ENCODE peak calls at places on chromosomes 13 and 19, in ten cellular contexts. One of them, this sample, is unnamed.

GRCh38 chr13:112781287-112781686 is 91.4 kb downstream of the ATP11A start:
- DNase-seq in CD4-positive, alpha-beta T cell: no peak
- DNase-seq in HCT116: no peak
- DNase-seq in hepatocyte: no peak
- DNase-seq in A549: no peak
- DNase-seq in AG04450: no peak
- DNase-seq in Peyer's patch: no peak
- DNase-seq in WERI-Rb-1: no peak
- DNase-seq in breast epithelium: no peak
- DNase-seq in esophagus squamous epithelium: no peak
- DNase-seq in this sample: no peak

GRCh38 chr19:28585796-28586195 is 627.2 kb downstream of the UQCRFS1 start:
- DNase-seq in breast epithelium: no peak
- DNase-seq in HCT116: no peak
- DNase-seq in hepatocyte: no peak
- DNase-seq in CD4-positive, alpha-beta T cell: no peak
- DNase-seq in WERI-Rb-1: no peak
- DNase-seq in A549: no peak
- DNase-seq in AG04450: no peak
- DNase-seq in esophagus squamous epithelium: no peak
- DNase-seq in Peyer's patch: no peak
- DNase-seq in this sample: no peak

GRCh38 chr13:51266642-51267041 is 44.4 kb downstream of the FAM124A start:
- DNase-seq in WERI-Rb-1: peak
- DNase-seq in HCT116: no peak
- DNase-seq in Peyer's patch: no peak
- DNase-seq in CD4-positive, alpha-beta T cell: no peak
- DNase-seq in breast epithelium: no peak
- DNase-seq in AG04450: no peak
- DNase-seq in hepatocyte: no peak
- DNase-seq in esophagus squamous epithelium: no peak
- DNase-seq in A549: no peak
- DNase-seq in this sample: no peak

GRCh38 chr13:50974268-50974667 is 64.7 kb downstream of the RNASEH2B start:
- DNase-seq in esophagus squamous epithelium: no peak
- DNase-seq in hepatocyte: no peak
- DNase-seq in Peyer's patch: no peak
- DNase-seq in HCT116: no peak
- DNase-seq in AG04450: no peak
- DNase-seq in WERI-Rb-1: no peak
- DNase-seq in CD4-positive, alpha-beta T cell: no peak
- DNase-seq in breast epithelium: no peak
- DNase-seq in A549: no peak
- DNase-seq in this sample: no peak

GRCh38 chr13:91609353-91609752 is 210.9 kb downstream of the GPC5 start:
- DNase-seq in CD4-positive, alpha-beta T cell: no peak
- DNase-seq in Peyer's patch: no peak
- DNase-seq in AG04450: peak
- DNase-seq in breast epithelium: no peak
- DNase-seq in HCT116: no peak
- DNase-seq in esophagus squamous epithelium: no peak
- DNase-seq in A549: no peak
- DNase-seq in WERI-Rb-1: no peak
- DNase-seq in hepatocyte: peak
- DNase-seq in this sample: peak

GRCh38 chr13:46385946-46386345 is 1.1 kb downstream of the RUBCNL start:
- DNase-seq in hepatocyte: no peak
- DNase-seq in Peyer's patch: no peak
- DNase-seq in CD4-positive, alpha-beta T cell: no peak
- DNase-seq in HCT116: no peak
- DNase-seq in WERI-Rb-1: no peak
- DNase-seq in AG04450: no peak
- DNase-seq in esophagus squamous epithelium: no peak
- DNase-seq in A549: no peak
- DNase-seq in breast epithelium: no peak
- DNase-seq in this sample: no peak

GRCh38 chr13:35791191-35791902 is 314.9 kb upstream of the MAB21L1 start:
- DNase-seq in AG04450: no peak
- DNase-seq in breast epithelium: no peak
- DNase-seq in hepatocyte: no peak
- DNase-seq in WERI-Rb-1: no peak
- DNase-seq in A549: peak
- DNase-seq in CD4-positive, alpha-beta T cell: no peak
- DNase-seq in HCT116: no peak
- DNase-seq in Peyer's patch: no peak
- DNase-seq in esophagus squamous epithelium: no peak
- DNase-seq in this sample: no peak

GRCh38 chr19:15200575-15201364 is at the start of gene NOTCH3:
- DNase-seq in AG04450: no peak
- DNase-seq in WERI-Rb-1: no peak
- DNase-seq in HCT116: no peak
- DNase-seq in breast epithelium: no peak
- DNase-seq in esophagus squamous epithelium: no peak
- DNase-seq in hepatocyte: peak
- DNase-seq in CD4-positive, alpha-beta T cell: no peak
- DNase-seq in A549: no peak
- DNase-seq in Peyer's patch: no peak
- DNase-seq in this sample: no peak

GRCh38 chr19:49264258-49264657 is 60.7 kb downstream of the SLC6A16 start:
- DNase-seq in HCT116: no peak
- DNase-seq in AG04450: no peak
- DNase-seq in WERI-Rb-1: no peak
- DNase-seq in hepatocyte: no peak
- DNase-seq in esophagus squamous epithelium: no peak
- DNase-seq in breast epithelium: no peak
- DNase-seq in Peyer's patch: no peak
- DNase-seq in CD4-positive, alpha-beta T cell: no peak
- DNase-seq in A549: no peak
- DNase-seq in this sample: no peak

GRCh38 chr13:30654430-30654829 is 36.7 kb downstream of the USPL1 start:
- DNase-seq in hepatocyte: no peak
- DNase-seq in WERI-Rb-1: no peak
- DNase-seq in A549: no peak
- DNase-seq in esophagus squamous epithelium: no peak
- DNase-seq in HCT116: no peak
- DNase-seq in breast epithelium: no peak
- DNase-seq in Peyer's patch: no peak
- DNase-seq in CD4-positive, alpha-beta T cell: no peak
- DNase-seq in AG04450: no peak
- DNase-seq in this sample: no peak

GRCh38 chr19:48780684-48781391 is 25.5 kb downstream of the FGF21 start:
- DNase-seq in AG04450: no peak
- DNase-seq in CD4-positive, alpha-beta T cell: no peak
- DNase-seq in Peyer's patch: peak
- DNase-seq in WERI-Rb-1: no peak
- DNase-seq in hepatocyte: peak
- DNase-seq in breast epithelium: no peak
- DNase-seq in HCT116: no peak
- DNase-seq in esophagus squamous epithelium: no peak
- DNase-seq in A549: peak
- DNase-seq in this sample: no peak

GRCh38 chr13:44331912-44332840 is 41.4 kb upstream of the SERP2 start:
- DNase-seq in AG04450: peak
- DNase-seq in HCT116: no peak
- DNase-seq in WERI-Rb-1: peak
- DNase-seq in Peyer's patch: no peak
- DNase-seq in esophagus squamous epithelium: no peak
- DNase-seq in hepatocyte: peak
- DNase-seq in breast epithelium: no peak
- DNase-seq in CD4-positive, alpha-beta T cell: no peak
- DNase-seq in A549: no peak
- DNase-seq in this sample: no peak

GRCh38 chr19:12314553-12314952 is 18.9 kb downstream of the ZNF563 start:
- DNase-seq in AG04450: no peak
- DNase-seq in hepatocyte: peak
- DNase-seq in esophagus squamous epithelium: no peak
- DNase-seq in breast epithelium: no peak
- DNase-seq in WERI-Rb-1: no peak
- DNase-seq in A549: no peak
- DNase-seq in CD4-positive, alpha-beta T cell: no peak
- DNase-seq in HCT116: no peak
- DNase-seq in Peyer's patch: no peak
- DNase-seq in this sample: no peak

GRCh38 chr19:30785728-30786127 is 413.5 kb downstream of the ZNF536 start:
- DNase-seq in CD4-positive, alpha-beta T cell: no peak
- DNase-seq in A549: no peak
- DNase-seq in HCT116: no peak
- DNase-seq in AG04450: no peak
- DNase-seq in WERI-Rb-1: peak
- DNase-seq in hepatocyte: no peak
- DNase-seq in Peyer's patch: no peak
- DNase-seq in breast epithelium: no peak
- DNase-seq in esophagus squamous epithelium: no peak
- DNase-seq in this sample: no peak

GRCh38 chr19:51196181-51196580 is 28.7 kb upstream of the CD33 start:
- DNase-seq in breast epithelium: no peak
- DNase-seq in esophagus squamous epithelium: no peak
- DNase-seq in Peyer's patch: no peak
- DNase-seq in AG04450: no peak
- DNase-seq in A549: no peak
- DNase-seq in WERI-Rb-1: no peak
- DNase-seq in HCT116: no peak
- DNase-seq in hepatocyte: no peak
- DNase-seq in CD4-positive, alpha-beta T cell: no peak
- DNase-seq in this sample: no peak

GRCh38 chr19:40933025-40933424 is 51.0 kb upstream of the CYP2A7 start:
- DNase-seq in CD4-positive, alpha-beta T cell: no peak
- DNase-seq in hepatocyte: no peak
- DNase-seq in esophagus squamous epithelium: no peak
- DNase-seq in breast epithelium: no peak
- DNase-seq in A549: peak
- DNase-seq in AG04450: no peak
- DNase-seq in WERI-Rb-1: peak
- DNase-seq in HCT116: no peak
- DNase-seq in Peyer's patch: no peak
- DNase-seq in this sample: no peak
- TF ChIP-seq CTCF in CD4-positive, alpha-beta T cell: no peak
- TF ChIP-seq CTCF in hepatocyte: no peak
- TF ChIP-seq CTCF in esophagus squamous epithelium: no peak
- TF ChIP-seq CTCF in breast epithelium: no peak
- TF ChIP-seq CTCF in A549: peak
- TF ChIP-seq CTCF in AG04450: no peak
- TF ChIP-seq CTCF in WERI-Rb-1: peak
- TF ChIP-seq CTCF in HCT116: peak
- TF ChIP-seq CTCF in Peyer's patch: no peak
- TF ChIP-seq CTCF in this sample: no peak

GRCh38 chr13:103941506-103942148 is 875.4 kb upstream of the SLC10A2 start:
- DNase-seq in WERI-Rb-1: no peak
- DNase-seq in Peyer's patch: no peak
- DNase-seq in HCT116: no peak
- DNase-seq in breast epithelium: no peak
- DNase-seq in A549: no peak
- DNase-seq in esophagus squamous epithelium: no peak
- DNase-seq in hepatocyte: no peak
- DNase-seq in CD4-positive, alpha-beta T cell: no peak
- DNase-seq in AG04450: no peak
- DNase-seq in this sample: no peak
- H3K27ac ChIP-seq in WERI-Rb-1: no peak
- H3K27ac ChIP-seq in Peyer's patch: no peak
- H3K27ac ChIP-seq in HCT116: no peak
- H3K27ac ChIP-seq in breast epithelium: no peak
- H3K27ac ChIP-seq in A549: no peak
- H3K27ac ChIP-seq in esophagus squamous epithelium: no peak
- H3K27ac ChIP-seq in hepatocyte: no peak
- H3K27ac ChIP-seq in CD4-positive, alpha-beta T cell: no peak
- H3K27ac ChIP-seq in AG04450: no peak
- H3K27ac ChIP-seq in this sample: no peak

GRCh38 chr13:81927347-81927746 is 1586.4 kb upstream of the SPRY2 start:
- DNase-seq in A549: peak
- DNase-seq in breast epithelium: no peak
- DNase-seq in Peyer's patch: no peak
- DNase-seq in AG04450: no peak
- DNase-seq in CD4-positive, alpha-beta T cell: no peak
- DNase-seq in esophagus squamous epithelium: no peak
- DNase-seq in WERI-Rb-1: no peak
- DNase-seq in HCT116: no peak
- DNase-seq in hepatocyte: no peak
- DNase-seq in this sample: no peak

DNA sequence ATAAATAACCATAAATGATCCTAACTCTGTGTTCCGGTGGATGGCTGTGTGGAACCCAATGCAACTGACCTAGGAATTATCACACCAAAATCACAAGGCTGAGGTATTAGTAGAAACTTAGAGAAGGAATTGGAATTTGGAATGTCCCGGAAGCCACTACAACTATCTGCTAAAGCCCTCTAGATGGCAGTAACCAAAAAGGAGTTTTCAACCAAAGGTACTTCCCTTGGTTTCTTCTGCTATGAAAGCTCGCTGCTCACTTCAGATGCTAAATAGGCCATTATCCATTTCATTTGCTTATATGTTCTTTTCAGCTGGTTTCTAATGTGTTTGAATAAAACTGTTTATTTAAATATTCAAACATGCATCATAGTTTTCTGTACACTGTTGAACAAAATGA is 1589.1 kb upstream of the SPRY2 start:
- DNase-seq in AG04450: no peak
- DNase-seq in breast epithelium: no peak
- DNase-seq in hepatocyte: peak
- DNase-seq in Peyer's patch: no peak
- DNase-seq in A549: peak
- DNase-seq in esophagus squamous epithelium: no peak
- DNase-seq in WERI-Rb-1: no peak
- DNase-seq in HCT116: no peak
- DNase-seq in CD4-positive, alpha-beta T cell: no peak
- DNase-seq in this sample: no peak
- TF ChIP-seq CTCF in AG04450: no peak
- TF ChIP-seq CTCF in breast epithelium: no peak
- TF ChIP-seq CTCF in hepatocyte: peak
- TF ChIP-seq CTCF in Peyer's patch: no peak
- TF ChIP-seq CTCF in A549: no peak
- TF ChIP-seq CTCF in esophagus squamous epithelium: no peak
- TF ChIP-seq CTCF in WERI-Rb-1: peak
- TF ChIP-seq CTCF in HCT116: peak
- TF ChIP-seq CTCF in CD4-positive, alpha-beta T cell: no peak
- TF ChIP-seq CTCF in this sample: peak

DNA sequence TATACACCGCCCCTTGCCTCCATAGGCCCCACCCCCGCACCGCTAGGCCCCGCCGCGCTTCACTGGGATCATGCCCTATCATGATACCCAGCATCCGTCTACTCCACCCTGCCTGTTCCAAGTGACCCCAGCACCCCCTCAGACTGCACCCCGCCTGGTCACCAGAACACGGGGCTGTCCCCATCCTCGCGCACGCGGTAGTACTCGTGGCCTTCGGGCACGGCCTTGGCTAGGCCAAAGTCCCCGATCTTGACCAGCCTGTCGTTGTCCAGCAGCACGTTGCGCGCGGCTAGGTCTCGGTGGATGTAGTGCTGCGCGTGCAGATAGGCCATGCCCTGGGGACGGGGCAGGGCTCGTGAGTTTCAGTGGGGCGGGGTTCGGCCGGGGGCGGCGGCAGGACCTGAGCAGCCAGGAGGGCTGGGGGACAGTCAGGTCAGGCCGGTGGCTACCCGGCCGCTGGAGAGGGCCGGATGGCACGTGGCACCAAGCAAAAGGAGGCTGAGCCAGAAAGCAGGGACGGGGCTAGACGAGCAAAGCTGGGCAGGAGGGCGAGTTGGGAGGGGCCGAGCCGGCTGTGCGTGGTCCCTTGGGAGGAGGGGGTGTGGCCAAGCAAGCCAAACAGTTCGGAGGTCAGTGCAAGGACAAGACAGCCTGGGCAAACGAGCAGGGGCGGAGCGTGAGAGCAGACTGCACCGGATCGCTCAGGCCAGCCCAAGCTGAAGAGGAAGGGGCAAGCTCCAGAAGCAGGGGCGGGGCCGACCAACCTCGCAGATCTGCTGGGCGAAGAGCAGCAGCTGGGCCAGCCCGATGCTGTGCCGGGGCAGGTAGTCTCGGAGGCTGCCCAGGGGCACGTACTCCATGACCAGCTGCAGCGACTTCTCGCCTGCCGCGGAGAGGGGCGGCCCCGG is 13.6 kb upstream of the ICAM3 start:
- DNase-seq in AG04450: no peak
- DNase-seq in HCT116: no peak
- DNase-seq in hepatocyte: peak
- DNase-seq in breast epithelium: no peak
- DNase-seq in A549: no peak
- DNase-seq in Peyer's patch: no peak
- DNase-seq in esophagus squamous epithelium: no peak
- DNase-seq in WERI-Rb-1: no peak
- DNase-seq in CD4-positive, alpha-beta T cell: no peak
- DNase-seq in this sample: no peak
- H3K27ac ChIP-seq in AG04450: no peak
- H3K27ac ChIP-seq in HCT116: no peak
- H3K27ac ChIP-seq in hepatocyte: peak
- H3K27ac ChIP-seq in breast epithelium: no peak
- H3K27ac ChIP-seq in A549: no peak
- H3K27ac ChIP-seq in Peyer's patch: peak
- H3K27ac ChIP-seq in esophagus squamous epithelium: peak
- H3K27ac ChIP-seq in WERI-Rb-1: no peak
- H3K27ac ChIP-seq in CD4-positive, alpha-beta T cell: no peak
- H3K27ac ChIP-seq in this sample: no peak